ENCODE peak calls at places on chromosomes 7 and 10, in seven cellular contexts. V, S, W, J, X, I and Y are unnamed samples.

GRCh38 chr7:5620459-5620881 is 161.0 kb downstream of the RNF216 start:
- DNase-seq in S (no peak), W (no peak), I (no peak), X (no peak), V (no peak), J (no peak), Y (no peak)

GRCh38 chr7:147193476-147193875 is 1076.9 kb downstream of the CNTNAP2 start:
- DNase-seq in J (no peak), W (no peak), X (no peak), I (no peak), S (no peak), V (no peak), Y (no peak)

GRCh38 chr10:27157150-27157549 is 2.0 kb downstream of the MASTL start:
- DNase-seq in V (no peak), S (no peak), W (no peak), I (no peak), X (no peak), J (peak; percentile 37), Y (no peak)

GRCh38 chr7:42070068-42070467 is 166.9 kb downstream of the GLI3 start:
- DNase-seq in I (no peak), J (peak; percentile 95), V (peak; percentile 37), S (no peak), X (no peak), W (peak; percentile 78), Y (no peak)

GRCh38 chr7:77409739-77410545 is 6.2 kb downstream of the GSAP start:
- DNase-seq in S (no peak), X (no peak), I (no peak), W (peak; percentile 81), V (peak; percentile 87), J (peak; percentile 47), Y (no peak)

GRCh38 chr10:26738354-26738753 is 40.9 kb downstream of the PDSS1 start:
- DNase-seq in J (peak; percentile 39), X (no peak), W (no peak), S (no peak), V (no peak), I (no peak), Y (no peak)

GRCh38 chr10:1095498-1095897 is 39.3 kb downstream of the WDR37 start:
- DNase-seq in I (no peak), X (no peak), W (no peak), V (no peak), J (no peak), S (no peak), Y (no peak)

GRCh38 chr7:83681200-83681599 is 32.3 kb upstream of the SEMA3E start:
- DNase-seq in I (no peak), S (no peak), W (no peak), J (no peak), V (no peak), X (no peak), Y (no peak)

GRCh38 chr10:34768261-34768971 is 46.7 kb downstream of the PARD3 start:
- DNase-seq in V (peak; percentile 21), X (no peak), I (no peak), S (peak; percentile 89), J (no peak), W (no peak), Y (no peak)

GRCh38 chr10:110011679-110012078 is 3.9 kb downstream of the ADD3 start:
- DNase-seq in V (no peak), I (no peak), W (no peak), X (no peak), S (no peak), J (peak; percentile 86), Y (no peak)

GRCh38 chr10:73889014-73889413 is 14.7 kb upstream of the CAMK2G start:
- DNase-seq in V (peak; percentile 78), I (no peak), S (peak; percentile 65), J (peak; percentile 95), W (peak; percentile 78), X (no peak), Y (peak; percentile 59)

GRCh38 chr10:99731296-99732032 is 463 bp downstream of the COX15 start:
- DNase-seq in J (no peak), X (no peak), V (no peak), W (peak; percentile 9), I (no peak), S (no peak), Y (no peak)

GRCh38 chr10:28326516-28327493 is 23.9 kb upstream of the MPP7 start:
- DNase-seq in X (no peak), S (peak; percentile 43), J (peak; percentile 30), I (no peak), V (peak; percentile 63), W (peak; percentile 37), Y (peak; percentile 36)

GRCh38 chr7:136036336-136036735 is 59.2 kb upstream of the MTPN start:
- DNase-seq in I (no peak), V (no peak), S (no peak), J (peak; percentile 74), W (peak; percentile 72), X (no peak), Y (no peak)

GRCh38 chr10:16644146-16644545 is 122.5 kb upstream of the C1QL3 start:
- DNase-seq in W (peak; percentile 56), V (peak; percentile 69), X (no peak), I (no peak), J (peak; percentile 19), S (peak; percentile 12), Y (no peak)

GRCh38 chr10:55551603-55552002 is 750.6 kb upstream of the PCDH15 start:
- DNase-seq in W (no peak), V (no peak), I (no peak), X (no peak), S (no peak), J (no peak), Y (no peak)

GRCh38 chr10:110357252-110357780 is 52.6 kb upstream of the SMNDC1 start:
- DNase-seq in I (no peak), X (no peak), V (peak; percentile 99), W (peak; percentile 91), J (peak; percentile 71), S (no peak), Y (no peak)

GRCh38 chr7:152086513-152086912 is 61.0 kb downstream of the GALNT11 start:
- DNase-seq in I (no peak), X (no peak), J (no peak), S (no peak), W (no peak), V (no peak), Y (no peak)

GRCh38 chr7:48617988-48618387 is 306.4 kb upstream of the CDC14C start:
- DNase-seq in X (no peak), V (no peak), I (no peak), W (no peak), J (no peak), S (no peak), Y (no peak)

GRCh38 chr10:132337019-132337418 is 5.0 kb downstream of the LRRC27 start:
- DNase-seq in J (no peak), X (no peak), W (peak; percentile 57), I (no peak), V (no peak), S (no peak), Y (no peak)

GRCh38 chr10:96093948-96094347 is 36.1 kb upstream of the ZNF518A start:
- DNase-seq in J (no peak), S (no peak), I (no peak), X (no peak), V (no peak), W (no peak), Y (no peak)

GRCh38 chr7:75876126-75876881 is 2.5 kb upstream of the RHBDD2 start:
- DNase-seq in S (no peak), J (peak; percentile 97), W (peak; percentile 22), X (no peak), V (no peak), I (no peak), Y (no peak)

GRCh38 chr10:33099748-33100147 is 141.7 kb upstream of the ITGB1 start:
- DNase-seq in X (no peak), S (no peak), V (peak; percentile 76), I (no peak), W (no peak), J (no peak), Y (no peak)

GRCh38 chr7:80428161-80429054 is 83.5 kb downstream of the GNAT3 start:
- DNase-seq in X (peak; percentile 12), W (peak; percentile 72), S (peak; percentile 83), V (peak; percentile 79), J (peak; percentile 79), I (no peak), Y (peak; percentile 41)

GRCh38 chr7:130875265-130875741 is 141.3 kb upstream of the KLF14 start:
- DNase-seq in S (peak; percentile 77), V (peak; percentile 44), J (peak; percentile 62), X (peak; percentile 46), I (peak; percentile 86), W (peak; percentile 48), Y (peak; percentile 83)

GRCh38 chr7:30706865-30707264 is 24.6 kb upstream of the CRHR2 start:
- DNase-seq in X (no peak), V (no peak), J (no peak), S (no peak), W (no peak), I (no peak), Y (no peak)
- H3K23ac ChIP-seq in X (peak overlapping the region; percentile 30), V (no peak overlapping the region), J (no peak overlapping the region), S (no peak overlapping the region), W (no peak overlapping the region), I (no peak overlapping the region), Y (no peak overlapping the region)

DNA sequence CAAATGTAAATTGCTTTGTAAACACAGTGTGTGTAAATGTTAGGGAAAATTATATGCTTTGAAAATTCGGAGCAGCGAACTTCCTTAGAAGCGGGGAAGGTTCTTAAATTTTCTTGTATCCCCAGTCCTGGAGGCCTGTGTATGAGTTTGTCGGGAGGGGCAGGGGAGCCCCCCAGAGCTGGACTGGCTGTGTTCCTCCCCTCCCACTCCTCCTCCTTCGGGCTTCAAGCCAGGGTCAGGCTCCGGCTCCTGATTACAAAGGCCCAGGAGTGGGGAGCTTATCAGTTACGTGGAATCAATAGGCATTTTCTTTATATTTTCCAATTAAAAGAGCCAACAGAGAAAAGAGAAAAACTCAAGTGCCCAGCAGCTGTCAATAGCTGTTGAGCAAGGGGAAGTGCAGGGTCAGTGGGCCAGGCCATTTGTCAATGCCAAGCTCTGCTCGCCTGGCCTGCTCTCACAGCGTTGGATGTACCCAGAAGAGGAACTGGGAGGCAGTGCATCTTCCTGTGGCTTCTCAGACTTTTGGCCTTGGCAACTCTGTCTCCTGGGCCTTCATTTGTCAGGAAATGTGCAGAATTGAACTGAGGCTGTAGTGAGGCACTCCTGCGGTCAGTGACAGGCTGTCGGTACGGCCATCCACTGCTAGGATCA is 156.9 kb upstream of the PCBD1 start:
- DNase-seq in I (no peak), X (no peak), S (no peak), V (no peak), J (no peak), W (no peak), Y (no peak)
- H3K23ac ChIP-seq in I (no peak overlapping the region), X (no peak overlapping the region), S (no peak overlapping the region), V (no peak overlapping the region), J (no peak overlapping the region), W (no peak overlapping the region), Y (no peak overlapping the region)

GRCh38 chr10:116565533-116565932 is 19.8 kb downstream of the PNLIP start:
- DNase-seq in J (no peak), V (no peak), W (no peak), S (no peak), I (no peak), X (no peak), Y (no peak)
- H3K23ac ChIP-seq in J (no peak overlapping the region), V (no peak overlapping the region), W (no peak overlapping the region), S (no peak overlapping the region), I (no peak overlapping the region), X (no peak overlapping the region), Y (no peak overlapping the region)

DNA sequence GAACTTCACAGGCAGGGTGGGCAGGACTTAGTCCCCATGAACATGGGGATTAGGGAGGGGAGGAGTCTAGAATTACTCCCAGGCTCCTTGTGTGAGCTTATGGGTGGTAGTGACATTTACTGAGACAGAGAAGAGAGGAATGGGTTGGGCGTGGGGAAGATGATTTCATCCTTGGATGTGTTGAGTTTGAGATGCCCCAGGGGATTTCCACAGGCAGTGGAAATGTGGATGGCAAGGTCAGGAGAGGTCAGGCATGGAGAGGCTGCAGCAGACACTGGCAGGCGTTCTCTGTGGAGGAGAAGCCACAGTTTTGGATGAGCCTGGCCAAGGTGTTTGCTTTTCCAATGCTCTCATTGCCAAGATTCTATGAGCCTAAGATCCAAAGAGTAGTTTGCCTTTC is 26.5 kb upstream of the GSDME start:
- DNase-seq in I (no peak), S (no peak), J (no peak), V (no peak), X (no peak), W (no peak), Y (no peak)
- H3K23ac ChIP-seq in I (no peak overlapping the region), S (no peak overlapping the region), J (no peak overlapping the region), V (no peak overlapping the region), X (no peak overlapping the region), W (no peak overlapping the region), Y (no peak overlapping the region)